ENCODE peak calls at places on chromosomes 2 and 18, in eight cellular contexts. G, J, E, I, R, X, K and V are unnamed samples.
A peak's percentile ranks its signal among the peaks of the same experiment; 100 is the strongest.

GRCh38 chr18:25826823-25827617 is 263.4 kb downstream of the SS18 start:
- DNase-seq in X (no peak), K (peak; percentile 21), J (no peak), R (no peak), G (no peak), E (no peak), I (no peak), V (no peak)

GRCh38 chr2:183248866-183249567 is 124.8 kb downstream of the NUP35 start:
- DNase-seq in J (no peak), I (no peak), X (no peak), R (no peak), G (no peak), K (no peak), E (peak; percentile 5), V (no peak)

GRCh38 chr2:236943841-236944513 is 141.7 kb upstream of the COPS8 start:
- DNase-seq in R (no peak), X (no peak), J (no peak), I (no peak), G (no peak), E (no peak), K (no peak), V (peak; percentile 17)

GRCh38 chr18:79901665-79902064 is 49.8 kb downstream of the SLC66A2 start:
- DNase-seq in J (no peak), G (no peak), I (no peak), E (no peak), R (no peak), K (no peak), X (no peak), V (peak; percentile 27)

GRCh38 chr2:176097820-176098365 is 1.7 kb upstream of the HOXD12 start:
- DNase-seq in X (no peak), G (peak; percentile 90), R (no peak), K (no peak), J (no peak), E (no peak), I (no peak), V (no peak)

GRCh38 chr2:216211141-216211540 is 102.0 kb downstream of the XRCC5 start:
- DNase-seq in G (no peak), I (no peak), R (no peak), E (no peak), X (no peak), J (no peak), K (no peak), V (no peak)

GRCh38 chr2:31319391-31320175 is 85.6 kb downstream of the EHD3 start:
- DNase-seq in G (no peak), X (peak; percentile 48), I (no peak), K (peak; percentile 72), J (no peak), E (no peak), R (no peak), V (no peak)

GRCh38 chr2:66364495-66364992 is 70.4 kb upstream of the MEIS1 start:
- DNase-seq in K (peak; percentile 82), G (no peak), E (no peak), J (no peak), X (no peak), R (peak; percentile 30), I (peak; percentile 38), V (no peak)

GRCh38 chr2:241753493-241753892 is 19.1 kb downstream of the D2HGDH start:
- DNase-seq in E (no peak), X (no peak), G (no peak), I (no peak), K (no peak), J (no peak), R (no peak), V (no peak)

GRCh38 chr2:11055816-11056215 is 99.5 kb upstream of the SLC66A3 start:
- DNase-seq in R (no peak), J (no peak), E (no peak), K (no peak), I (no peak), X (no peak), G (no peak), V (peak; percentile 11)

GRCh38 chr2:235381261-235381912 is 112.5 kb upstream of the AGAP1 start:
- DNase-seq in K (no peak), I (no peak), J (no peak), G (no peak), X (no peak), E (no peak), R (no peak), V (no peak)

GRCh38 chr18:57836557-57836956 is 33.4 kb upstream of the ATP8B1 start:
- DNase-seq in J (no peak), E (no peak), I (no peak), K (no peak), G (no peak), R (no peak), X (no peak), V (no peak)

GRCh38 chr18:68714356-68714706 is 577 bp downstream of the TMX3 start:
- DNase-seq in X (no peak), R (no peak), G (peak; percentile 47), K (peak; percentile 9), E (no peak), I (no peak), J (no peak), V (no peak)

GRCh38 chr2:234955971-234956509 is 4.2 kb downstream of the SH3BP4 start:
- DNase-seq in K (no peak), X (no peak), I (no peak), E (no peak), G (no peak), J (no peak), R (no peak), V (no peak)

GRCh38 chr2:84427235-84428138 is 31.6 kb downstream of the SUCLG1 start:
- DNase-seq in J (no peak), G (no peak), I (no peak), R (no peak), E (no peak), X (no peak), K (no peak), V (no peak)

GRCh38 chr2:166154685-166155091 is 26.9 kb upstream of the SCN1A start:
- DNase-seq in I (no peak), J (no peak), K (no peak), E (no peak), G (no peak), R (no peak), X (no peak), V (no peak)

GRCh38 chr18:47595816-47596501 is 334.5 kb downstream of the SMAD2 start:
- DNase-seq in X (no peak), K (peak; percentile 15), G (peak; percentile 76), E (peak; percentile 2), R (no peak), J (no peak), I (no peak), V (no peak)

GRCh38 chr2:176473177-176473576 is 203.9 kb downstream of the MTX2 start:
- DNase-seq in K (peak; percentile 48), X (no peak), J (no peak), E (no peak), G (no peak), R (peak; percentile 35), I (peak; percentile 60), V (peak; percentile 34)

GRCh38 chr2:204445149-204445548 is 100.1 kb upstream of the PARD3B start:
- DNase-seq in J (no peak), K (no peak), R (no peak), E (no peak), G (no peak), I (no peak), X (no peak), V (no peak)

GRCh38 chr2:74984947-74985637 is 26.6 kb downstream of the POLE4 start:
- DNase-seq in I (no peak), E (no peak), K (no peak), G (peak; percentile 54), X (no peak), R (no peak), J (no peak), V (no peak)

GRCh38 chr2:237414056-237414661 is at the start of gene COL6A3:
- DNase-seq in J (no peak), G (no peak), R (peak; percentile 79), E (no peak), X (no peak), I (peak; percentile 74), K (peak; percentile 90), V (peak; percentile 50)

GRCh38 chr2:46309052-46309953 is 12.1 kb downstream of the EPAS1 start:
- DNase-seq in E (no peak), R (no peak), I (no peak), K (no peak), X (no peak), J (no peak), G (peak; percentile 67), V (no peak)

GRCh38 chr2:127007652-127008051 is 99.3 kb downstream of the BIN1 start:
- DNase-seq in R (no peak), J (no peak), K (peak; percentile 28), E (no peak), G (no peak), I (no peak), X (no peak), V (no peak)

GRCh38 chr2:98205901-98206300 is 118.9 kb downstream of the VWA3B start:
- DNase-seq in X (no peak), K (no peak), J (no peak), I (no peak), G (no peak), E (no peak), R (no peak), V (no peak)

GRCh38 chr2:145692971-145693478 is 1173.1 kb upstream of the ZEB2 start:
- DNase-seq in X (no peak), J (no peak), I (no peak), K (peak; percentile 69), G (no peak), E (peak; percentile 18), R (no peak), V (peak; percentile 42)

GRCh38 chr2:240956935-240957655 is 41.3 kb upstream of the SNED1 start:
- DNase-seq in X (peak; percentile 8), K (no peak), I (no peak), R (peak; percentile 23), G (no peak), J (no peak), E (no peak), V (no peak)

GRCh38 chr2:175855794-175856453 is 146.1 kb downstream of the LNPK start:
- DNase-seq in E (no peak), G (no peak), X (no peak), I (peak; percentile 57), R (peak; percentile 79), K (peak; percentile 56), J (no peak), V (no peak)

GRCh38 chr2:20419007-20419576 is 27.8 kb upstream of the RHOB start:
- DNase-seq in K (no peak), I (peak; percentile 65), G (peak; percentile 52), X (no peak), R (no peak), J (no peak), E (no peak), V (no peak)

GRCh38 chr18:8750954-8751415 is 45.6 kb downstream of the MTCL1 start:
- DNase-seq in E (no peak), I (no peak), R (no peak), K (peak; percentile 42), G (no peak), J (no peak), X (no peak), V (no peak)

GRCh38 chr2:24015562-24016375 is 5.9 kb downstream of the MFSD2B start:
- DNase-seq in I (no peak), R (no peak), G (peak; percentile 46), X (no peak), K (peak; percentile 63), E (peak; percentile 95), J (no peak), V (no peak)

GRCh38 chr18:75727479-75727878 is 300.0 kb upstream of the SMIM21 start:
- DNase-seq in J (no peak), K (peak; percentile 65), X (peak; percentile 34), G (peak; percentile 78), R (peak; percentile 37), E (peak; percentile 8), I (peak; percentile 70), V (no peak)

GRCh38 chr18:45657357-45658335 is 42.4 kb downstream of the SLC14A2 start:
- DNase-seq in I (no peak), K (peak; percentile 37), J (no peak), E (no peak), G (no peak), X (peak; percentile 55), R (no peak), V (no peak)

GRCh38 chr2:173272895-173273294 is 81.8 kb upstream of the CDCA7 start:
- DNase-seq in K (no peak), I (no peak), X (no peak), J (no peak), R (no peak), G (no peak), E (no peak), V (no peak)

GRCh38 chr2:221478106-221478863 is 93.8 kb downstream of the EPHA4 start:
- DNase-seq in E (no peak), G (peak; percentile 60), J (no peak), X (no peak), R (no peak), I (no peak), K (no peak), V (no peak)